ENCODE peak calls at places on chromosome 13, in eight cellular contexts. S, Y, N, Q, O, A, W and H are unnamed samples.

GRCh38 chr13:59700281-59700680 is 463.4 kb downstream of the DIAPH3 start:
- DNase-seq in O (no peak), Q (no peak), N (no peak), S (no peak), A (no peak), W (no peak), Y (no peak), H (no peak)

GRCh38 chr13:52879950-52880650 is 31.7 kb upstream of the PCDH8 start:
- DNase-seq in Y (no peak), W (no peak), O (no peak), S (no peak), A (peak; percentile 12), Q (no peak), N (no peak), H (no peak)

GRCh38 chr13:95426631-95427030 is 125.4 kb upstream of the ABCC4 start:
- DNase-seq in A (no peak), Q (no peak), O (no peak), W (no peak), S (no peak), Y (no peak), N (no peak), H (no peak)

GRCh38 chr13:44867825-44868224 is 121.4 kb downstream of the NUFIP1 start:
- DNase-seq in Y (no peak), W (no peak), Q (no peak), A (peak; percentile 62), N (no peak), S (no peak), O (no peak), H (no peak)

GRCh38 chr13:51768976-51769375 is 35.0 kb downstream of the DHRS12 start:
- DNase-seq in Y (no peak), O (no peak), S (no peak), Q (no peak), A (no peak), W (no peak), N (no peak), H (no peak)

GRCh38 chr13:25717798-25718197 is 334.0 kb downstream of the SHISA2 start:
- DNase-seq in S (no peak), W (no peak), Q (no peak), Y (no peak), N (no peak), A (no peak), O (no peak), H (no peak)

GRCh38 chr13:84417426-84417825 is 535.2 kb upstream of the SLITRK1 start:
- DNase-seq in A (no peak), N (no peak), S (no peak), Y (no peak), Q (no peak), O (no peak), W (no peak), H (no peak)

GRCh38 chr13:67353891-67354459 is 123.8 kb upstream of the PCDH9 start:
- DNase-seq in S (no peak), W (no peak), N (no peak), A (peak; percentile 12), Y (no peak), Q (no peak), O (no peak), H (no peak)

GRCh38 chr13:109145631-109146030 is 516.2 kb downstream of the MYO16 start:
- DNase-seq in W (no peak), A (peak; percentile 82), O (peak; percentile 66), Q (no peak), N (peak; percentile 44), S (no peak), Y (no peak), H (no peak)

GRCh38 chr13:67275351-67275989 is 45.3 kb upstream of the PCDH9 start:
- DNase-seq in Q (no peak), W (no peak), Y (no peak), S (no peak), N (no peak), O (no peak), A (no peak), H (peak; percentile 97)

GRCh38 chr13:90105276-90105675 is 1242.2 kb upstream of the MIR17HG start:
- DNase-seq in Q (no peak), N (no peak), S (no peak), O (no peak), Y (no peak), W (no peak), A (no peak), H (no peak)

GRCh38 chr13:24683833-24684599 is 3.8 kb downstream of the ATP12A start:
- DNase-seq in S (peak; percentile 37), W (peak; percentile 56), O (peak; percentile 27), N (no peak), Y (peak; percentile 34), Q (peak; percentile 43), A (peak; percentile 75), H (peak; percentile 41)

GRCh38 chr13:46296920-46297319 is 85.2 kb downstream of the LRRC63 start:
- DNase-seq in S (no peak), W (no peak), Y (no peak), Q (no peak), O (no peak), N (peak; percentile 24), A (no peak), H (no peak)